ENCODE peak calls at places on chromosome 15, in four cellular contexts. One of them, this sample, is unnamed.

GRCh38 chr15:78418681-78419080 is 19.3 kb upstream of the IREB2 start:
- DNase-seq in GM12878: no peak
- DNase-seq in naive thymus-derived CD4-positive, alpha-beta T cell: no peak
- DNase-seq in uterus: no peak
- DNase-seq in this sample: no peak

GRCh38 chr15:92018535-92019239 is 165.2 kb downstream of the SLCO3A1 start:
- DNase-seq in GM12878: no peak
- DNase-seq in uterus: no peak
- DNase-seq in naive thymus-derived CD4-positive, alpha-beta T cell: no peak
- DNase-seq in this sample: no peak

GRCh38 chr15:44087578-44088190 is 107.4 kb downstream of the FRMD5 start:
- DNase-seq in naive thymus-derived CD4-positive, alpha-beta T cell: no peak
- DNase-seq in uterus: no peak
- DNase-seq in GM12878: no peak
- DNase-seq in this sample: no peak

GRCh38 chr15:73991260-73991659 is 835 bp downstream of the STOML1 start:
- DNase-seq in GM12878: no peak
- DNase-seq in uterus: peak; percentile 73
- DNase-seq in naive thymus-derived CD4-positive, alpha-beta T cell: no peak
- DNase-seq in this sample: peak; percentile 66

GRCh38 chr15:95989392-95989791 is 341.1 kb upstream of the NR2F2 start:
- DNase-seq in uterus: no peak
- DNase-seq in naive thymus-derived CD4-positive, alpha-beta T cell: no peak
- DNase-seq in GM12878: no peak
- DNase-seq in this sample: no peak

GRCh38 chr15:40310001-40310959 is 2.5 kb upstream of the PLCB2 start:
- DNase-seq in GM12878: peak; percentile 17
- DNase-seq in naive thymus-derived CD4-positive, alpha-beta T cell: peak; percentile 57
- DNase-seq in uterus: no peak
- DNase-seq in this sample: no peak

GRCh38 chr15:95912728-95913127 is 417.8 kb upstream of the NR2F2 start:
- DNase-seq in naive thymus-derived CD4-positive, alpha-beta T cell: no peak
- DNase-seq in uterus: no peak
- DNase-seq in GM12878: no peak
- DNase-seq in this sample: no peak

GRCh38 chr15:96171842-96172241 is 158.7 kb upstream of the NR2F2 start:
- DNase-seq in uterus: no peak
- DNase-seq in naive thymus-derived CD4-positive, alpha-beta T cell: no peak
- DNase-seq in GM12878: no peak
- DNase-seq in this sample: no peak

GRCh38 chr15:45785897-45786296 is 151.1 kb downstream of the SQOR start:
- DNase-seq in naive thymus-derived CD4-positive, alpha-beta T cell: no peak
- DNase-seq in GM12878: no peak
- DNase-seq in uterus: no peak
- DNase-seq in this sample: no peak

GRCh38 chr15:47812436-47813109 is 95.3 kb downstream of the SEMA6D start:
- DNase-seq in naive thymus-derived CD4-positive, alpha-beta T cell: no peak
- DNase-seq in GM12878: peak; percentile 32
- DNase-seq in uterus: no peak
- DNase-seq in this sample: no peak

GRCh38 chr15:101698314-101698713 is 26.0 kb downstream of the TARS3 start:
- DNase-seq in uterus: no peak
- DNase-seq in GM12878: no peak
- DNase-seq in naive thymus-derived CD4-positive, alpha-beta T cell: no peak
- DNase-seq in this sample: no peak

GRCh38 chr15:24956131-24956838 is 1.5 kb downstream of the SNRPN start:
- DNase-seq in uterus: peak; percentile 79
- DNase-seq in naive thymus-derived CD4-positive, alpha-beta T cell: peak; percentile 79
- DNase-seq in GM12878: peak; percentile 57
- DNase-seq in this sample: peak; percentile 84

GRCh38 chr15:58329781-58330467 is 101.9 kb upstream of the LIPC start:
- DNase-seq in naive thymus-derived CD4-positive, alpha-beta T cell: no peak
- DNase-seq in uterus: no peak
- DNase-seq in GM12878: no peak
- DNase-seq in this sample: no peak

GRCh38 chr15:100291106-100291505 is 50.7 kb downstream of the ADAMTS17 start:
- DNase-seq in naive thymus-derived CD4-positive, alpha-beta T cell: no peak
- DNase-seq in uterus: no peak
- DNase-seq in GM12878: no peak
- DNase-seq in this sample: no peak

GRCh38 chr15:85297537-85297936 is 82.9 kb upstream of the AKAP13 start:
- DNase-seq in GM12878: no peak
- DNase-seq in naive thymus-derived CD4-positive, alpha-beta T cell: no peak
- DNase-seq in uterus: no peak
- DNase-seq in this sample: no peak

GRCh38 chr15:33442449-33442848 is 131.7 kb downstream of the RYR3 start:
- DNase-seq in uterus: no peak
- DNase-seq in GM12878: no peak
- DNase-seq in naive thymus-derived CD4-positive, alpha-beta T cell: no peak
- DNase-seq in this sample: no peak

GRCh38 chr15:40702077-40702476 is 7.1 kb downstream of the RAD51 start:
- DNase-seq in naive thymus-derived CD4-positive, alpha-beta T cell: peak; percentile 15
- DNase-seq in GM12878: no peak
- DNase-seq in uterus: no peak
- DNase-seq in this sample: no peak

GRCh38 chr15:85897818-85898717 is 103.3 kb upstream of the KLHL25 start:
- DNase-seq in GM12878: no peak
- DNase-seq in naive thymus-derived CD4-positive, alpha-beta T cell: no peak
- DNase-seq in uterus: no peak
- DNase-seq in this sample: no peak

GRCh38 chr15:63059573-63060216 is 17.1 kb downstream of the TPM1 start:
- DNase-seq in naive thymus-derived CD4-positive, alpha-beta T cell: no peak
- DNase-seq in uterus: no peak
- DNase-seq in GM12878: no peak
- DNase-seq in this sample: no peak

GRCh38 chr15:63063164-63063756 is 20.7 kb downstream of the TPM1 start:
- DNase-seq in uterus: no peak
- DNase-seq in naive thymus-derived CD4-positive, alpha-beta T cell: no peak
- DNase-seq in GM12878: no peak
- DNase-seq in this sample: no peak

GRCh38 chr15:63059075-63059474 is 16.5 kb downstream of the TPM1 start:
- DNase-seq in GM12878: no peak
- DNase-seq in uterus: no peak
- DNase-seq in naive thymus-derived CD4-positive, alpha-beta T cell: no peak
- DNase-seq in this sample: no peak

GRCh38 chr15:63061971-63062370 is 19.4 kb downstream of the TPM1 start:
- DNase-seq in naive thymus-derived CD4-positive, alpha-beta T cell: no peak
- DNase-seq in GM12878: no peak
- DNase-seq in uterus: no peak
- DNase-seq in this sample: no peak

GRCh38 chr15:63060699-63061098 is 18.2 kb downstream of the TPM1 start:
- DNase-seq in naive thymus-derived CD4-positive, alpha-beta T cell: no peak
- DNase-seq in uterus: no peak
- DNase-seq in GM12878: no peak
- DNase-seq in this sample: no peak
- H3K4me1 ChIP-seq in naive thymus-derived CD4-positive, alpha-beta T cell: no peaks in the 10 kb centered on the region
- H3K4me1 ChIP-seq in uterus: peaks cover 3% of the 10 kb centered on the region
- H3K4me1 ChIP-seq in GM12878: no peaks in the 10 kb centered on the region
- H3K4me1 ChIP-seq in this sample: peaks cover 84% of the 10 kb centered on the region

GRCh38 chr15:31390029-31390428 is 63.4 kb downstream of the KLF13 start:
- DNase-seq in uterus: no peak
- DNase-seq in naive thymus-derived CD4-positive, alpha-beta T cell: no peak
- DNase-seq in GM12878: no peak
- DNase-seq in this sample: no peak

GRCh38 chr15:31389576-31389975 is 62.9 kb downstream of the KLF13 start:
- DNase-seq in GM12878: no peak
- DNase-seq in naive thymus-derived CD4-positive, alpha-beta T cell: no peak
- DNase-seq in uterus: no peak
- DNase-seq in this sample: no peak

GRCh38 chr15:31384568-31384967 is 57.9 kb downstream of the KLF13 start:
- DNase-seq in uterus: no peak
- DNase-seq in GM12878: no peak
- DNase-seq in naive thymus-derived CD4-positive, alpha-beta T cell: no peak
- DNase-seq in this sample: no peak

GRCh38 chr15:31387101-31387482 is 60.5 kb downstream of the KLF13 start:
- DNase-seq in uterus: no peak
- DNase-seq in GM12878: no peak
- DNase-seq in naive thymus-derived CD4-positive, alpha-beta T cell: no peak
- DNase-seq in this sample: no peak

DNA sequence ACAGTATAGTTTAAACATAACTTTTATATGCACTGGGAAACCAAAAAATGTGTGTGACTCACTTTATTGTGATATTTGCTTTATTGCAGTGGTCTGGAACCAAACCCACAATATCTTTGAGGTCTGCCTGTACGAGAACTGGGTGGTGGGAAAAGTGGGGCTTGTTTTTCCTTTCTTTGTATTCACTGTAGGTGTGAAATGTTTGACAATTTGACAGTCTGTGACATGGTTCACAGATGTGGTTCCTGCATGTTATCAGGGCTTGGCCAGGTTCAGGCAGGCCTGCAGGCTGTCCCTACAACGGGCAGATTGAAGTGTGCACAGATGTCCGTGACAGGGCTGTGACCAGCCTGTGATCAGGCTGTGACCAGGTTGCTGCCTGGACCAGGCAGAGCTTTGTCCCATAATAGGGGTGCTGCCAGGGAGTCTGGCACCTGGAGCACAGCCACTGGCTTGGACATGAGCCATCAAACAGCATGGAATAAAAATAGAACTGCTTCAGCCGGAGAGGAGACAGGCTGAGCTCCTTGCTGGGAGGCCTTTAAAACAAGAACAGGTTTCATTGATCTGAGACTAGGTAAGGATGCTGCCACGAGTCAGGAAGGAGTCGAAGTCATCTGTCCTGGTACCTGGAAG is 61.0 kb downstream of the KLF13 start:
- DNase-seq in uterus: no peak
- DNase-seq in GM12878: no peak
- DNase-seq in naive thymus-derived CD4-positive, alpha-beta T cell: no peak
- DNase-seq in this sample: peak; percentile 90
- H3K4me1 ChIP-seq in uterus: no peaks in the 10 kb centered on the region
- H3K4me1 ChIP-seq in GM12878: peaks cover 2% of the 10 kb centered on the region
- H3K4me1 ChIP-seq in naive thymus-derived CD4-positive, alpha-beta T cell: peaks cover 54% of the 10 kb centered on the region
- H3K4me1 ChIP-seq in this sample: peaks cover 30% of the 10 kb centered on the region

GRCh38 chr15:65916041-65916663 is 46.9 kb downstream of the RAB11A start:
- DNase-seq in uterus: no peak
- DNase-seq in naive thymus-derived CD4-positive, alpha-beta T cell: no peak
- DNase-seq in GM12878: no peak
- DNase-seq in this sample: no peak

GRCh38 chr15:65914981-65915925 is 46.0 kb downstream of the RAB11A start:
- DNase-seq in uterus: no peak
- DNase-seq in naive thymus-derived CD4-positive, alpha-beta T cell: no peak
- DNase-seq in GM12878: no peak
- DNase-seq in this sample: no peak

GRCh38 chr15:65917407-65917756 is 48.1 kb downstream of the RAB11A start:
- DNase-seq in GM12878: no peak
- DNase-seq in naive thymus-derived CD4-positive, alpha-beta T cell: no peak
- DNase-seq in uterus: no peak
- DNase-seq in this sample: no peak

GRCh38 chr15:65917936-65918335 is 48.6 kb downstream of the RAB11A start:
- DNase-seq in naive thymus-derived CD4-positive, alpha-beta T cell: no peak
- DNase-seq in GM12878: no peak
- DNase-seq in uterus: no peak
- DNase-seq in this sample: no peak

GRCh38 chr15:65916664-65917406 is 47.5 kb downstream of the RAB11A start:
- DNase-seq in GM12878: peak; percentile 84
- DNase-seq in uterus: no peak
- DNase-seq in naive thymus-derived CD4-positive, alpha-beta T cell: no peak
- DNase-seq in this sample: peak; percentile 31
- H3K4me1 ChIP-seq in GM12878: peaks cover 67% of the 10 kb centered on the region
- H3K4me1 ChIP-seq in uterus: no peaks in the 10 kb centered on the region
- H3K4me1 ChIP-seq in naive thymus-derived CD4-positive, alpha-beta T cell: no peaks in the 10 kb centered on the region
- H3K4me1 ChIP-seq in this sample: peaks cover 12% of the 10 kb centered on the region

GRCh38 chr15:75704618-75705017 is 8.0 kb downstream of the CSPG4 start:
- DNase-seq in uterus: no peak
- DNase-seq in GM12878: no peak
- DNase-seq in naive thymus-derived CD4-positive, alpha-beta T cell: no peak
- DNase-seq in this sample: no peak
- H3K4me1 ChIP-seq in uterus: peaks cover 4% of the 10 kb centered on the region
- H3K4me1 ChIP-seq in GM12878: peaks cover 9% of the 10 kb centered on the region
- H3K4me1 ChIP-seq in naive thymus-derived CD4-positive, alpha-beta T cell: no peaks in the 10 kb centered on the region
- H3K4me1 ChIP-seq in this sample: peaks cover 77% of the 10 kb centered on the region

GRCh38 chr15:66775127-66776105 is 73.4 kb downstream of the SMAD6 start:
- DNase-seq in uterus: peak; percentile 58
- DNase-seq in naive thymus-derived CD4-positive, alpha-beta T cell: no peak
- DNase-seq in GM12878: no peak
- DNase-seq in this sample: no peak

GRCh38 chr15:66778716-66779115 is 76.7 kb downstream of the SMAD6 start:
- DNase-seq in uterus: no peak
- DNase-seq in naive thymus-derived CD4-positive, alpha-beta T cell: no peak
- DNase-seq in GM12878: no peak
- DNase-seq in this sample: peak; percentile 65

GRCh38 chr15:66777596-66778313 is 75.7 kb downstream of the SMAD6 start:
- DNase-seq in GM12878: no peak
- DNase-seq in uterus: no peak
- DNase-seq in naive thymus-derived CD4-positive, alpha-beta T cell: no peak
- DNase-seq in this sample: peak; percentile 58

GRCh38 chr15:66778314-66778665 is 76.3 kb downstream of the SMAD6 start:
- DNase-seq in naive thymus-derived CD4-positive, alpha-beta T cell: no peak
- DNase-seq in uterus: no peak
- DNase-seq in GM12878: no peak
- DNase-seq in this sample: no peak

DNA sequence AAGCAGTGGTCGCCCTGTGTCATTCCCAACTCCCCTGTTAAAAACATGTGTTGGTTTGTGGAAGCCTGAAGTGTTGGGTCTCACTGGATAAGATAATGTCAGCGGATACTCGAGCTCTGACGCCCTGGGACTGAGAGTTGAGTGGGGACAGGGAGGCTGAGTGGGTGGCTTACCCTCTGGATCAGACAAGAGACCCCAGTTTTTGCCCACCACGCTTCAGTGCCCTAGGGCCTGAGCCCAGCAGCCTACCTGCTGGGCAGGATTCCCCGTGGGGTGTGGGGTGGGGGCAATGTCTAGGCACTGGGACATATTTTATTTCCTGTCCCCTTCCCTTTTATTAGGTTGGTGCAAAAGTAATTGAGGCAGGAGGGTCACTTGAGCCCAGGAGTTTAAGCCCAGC is 75.0 kb downstream of the SMAD6 start:
- DNase-seq in GM12878: no peak
- DNase-seq in naive thymus-derived CD4-positive, alpha-beta T cell: no peak
- DNase-seq in uterus: no peak
- DNase-seq in this sample: no peak
- H3K4me1 ChIP-seq in GM12878: no peaks in the 10 kb centered on the region
- H3K4me1 ChIP-seq in naive thymus-derived CD4-positive, alpha-beta T cell: no peaks in the 10 kb centered on the region
- H3K4me1 ChIP-seq in uterus: peaks cover 15% of the 10 kb centered on the region
- H3K4me1 ChIP-seq in this sample: peaks cover 46% of the 10 kb centered on the region

DNA sequence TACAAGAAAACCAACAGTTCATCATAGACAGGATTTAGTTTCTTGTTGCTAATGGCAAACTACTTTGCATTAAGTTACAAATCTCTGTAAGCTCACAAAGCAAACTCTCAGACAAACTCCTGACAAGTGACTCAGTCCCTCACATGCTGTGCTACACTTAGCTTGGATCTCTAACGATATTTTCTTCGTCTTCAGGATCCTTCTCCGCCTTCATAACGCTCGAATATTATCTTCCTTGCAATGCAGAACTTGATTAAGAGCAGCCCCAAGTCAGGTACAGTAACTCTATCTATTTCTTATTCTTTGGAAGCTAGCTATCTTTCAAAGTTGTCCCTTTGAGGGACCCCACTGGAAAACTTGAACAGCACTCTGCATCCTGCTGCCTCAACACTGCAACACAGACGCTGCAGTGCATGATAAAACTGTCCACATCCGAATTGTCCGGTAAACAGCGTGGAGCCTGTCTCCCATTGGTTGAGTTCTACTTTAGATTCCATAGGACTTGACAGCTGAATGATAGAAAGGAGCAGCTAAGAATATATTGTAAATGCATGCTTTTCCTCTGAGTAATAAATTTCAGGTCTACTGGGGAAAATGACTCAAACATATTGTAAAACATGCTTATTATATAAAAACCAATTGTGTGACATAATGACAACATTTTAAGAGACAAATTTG is 61.3 kb downstream of the UACA start:
- DNase-seq in naive thymus-derived CD4-positive, alpha-beta T cell: no peak
- DNase-seq in GM12878: no peak
- DNase-seq in uterus: no peak
- DNase-seq in this sample: no peak
- H3K4me1 ChIP-seq in naive thymus-derived CD4-positive, alpha-beta T cell: no peaks in the 10 kb centered on the region
- H3K4me1 ChIP-seq in GM12878: no peaks in the 10 kb centered on the region
- H3K4me1 ChIP-seq in uterus: peaks cover 10% of the 10 kb centered on the region
- H3K4me1 ChIP-seq in this sample: peaks cover 39% of the 10 kb centered on the region